ENCODE peak calls at places on chromosome X, in eight cellular contexts. M is HT1080; I is T-helper 17 cell; F is thoracic aorta; S is AG09319; A is fibroblast of lung; D is dorsolateral prefrontal cortex; H is effector memory CD4-positive, alpha-beta T cell. N is an unnamed sample.

GRCh38 chrX:100748133-100748532 is 16.2 kb upstream of the SYTL4 start:
- DNase-seq in M (peak), S (no peak), D (no peak), H (no peak), I (no peak), A (no peak), F (no peak), N (no peak)

GRCh38 chrX:131778269-131779218 is 234.7 kb downstream of the OR13H1 start:
- DNase-seq in A (peak), D (peak), F (no peak), H (no peak), I (no peak), M (no peak), S (peak), N (peak)

GRCh38 chrX:120753413-120754251 is 122.0 kb downstream of the CT47B1 start:
- DNase-seq in D (no peak), A (no peak), F (no peak), S (no peak), I (no peak), M (no peak), H (no peak), N (no peak)

GRCh38 chrX:43096830-43097229 is 318.9 kb upstream of the PPP1R2C start:
- DNase-seq in I (no peak), H (no peak), A (no peak), S (no peak), D (no peak), M (no peak), F (no peak), N (no peak)

GRCh38 chrX:72181178-72182125 is at the start of gene PIN4:
- DNase-seq in D (peak), F (peak), M (peak), A (peak), H (peak), I (peak), S (peak), N (peak)

GRCh38 chrX:47518105-47518504 is 35.1 kb upstream of the ZNF41 start:
- DNase-seq in F (no peak), I (no peak), S (no peak), M (peak), D (no peak), H (no peak), A (peak), N (no peak)

GRCh38 chrX:23797371-23798128 is 14.6 kb downstream of the SAT1 start:
- DNase-seq in H (no peak), D (no peak), F (no peak), A (no peak), M (no peak), I (no peak), S (no peak), N (no peak)

GRCh38 chrX:144327515-144327914 is 443.6 kb downstream of the UBE2NL start:
- DNase-seq in H (no peak), S (no peak), A (no peak), I (no peak), M (no peak), D (no peak), F (no peak), N (no peak)

GRCh38 chrX:51332188-51332942 is at the start of gene NUDT10:
- DNase-seq in D (no peak), S (no peak), F (no peak), M (no peak), I (no peak), A (peak), H (no peak), N (peak)

GRCh38 chrX:100743009-100743615 is 11.2 kb upstream of the SYTL4 start:
- DNase-seq in D (no peak), I (no peak), H (no peak), F (no peak), M (no peak), S (no peak), A (peak), N (no peak)

GRCh38 chrX:123906557-123907316 is 46.9 kb downstream of the XIAP start:
- DNase-seq in F (no peak), A (peak), D (no peak), M (no peak), I (no peak), S (no peak), H (no peak), N (no peak)

GRCh38 chrX:39039890-39040289 is 238.6 kb downstream of the MID1IP1 start:
- DNase-seq in F (no peak), A (no peak), D (no peak), I (no peak), S (no peak), H (no peak), M (no peak), N (no peak)

GRCh38 chrX:103688949-103689348 is 2.5 kb upstream of the MORF4L2 start:
- DNase-seq in D (no peak), F (no peak), I (no peak), S (no peak), A (peak), M (peak), H (no peak), N (no peak)

GRCh38 chrX:113726898-113727297 is 857.0 kb upstream of the HTR2C start:
- DNase-seq in S (no peak), I (no peak), M (peak), H (no peak), A (peak), D (no peak), F (no peak), N (no peak)

GRCh38 chrX:9354918-9355317 is 109.9 kb upstream of the TBL1X start:
- DNase-seq in H (no peak), D (no peak), A (no peak), S (no peak), F (no peak), I (no peak), M (no peak), N (no peak)

GRCh38 chrX:134551365-134552095 is 91.6 kb downstream of the HPRT1 start:
- DNase-seq in D (no peak), A (peak), I (no peak), F (no peak), S (no peak), H (no peak), M (peak), N (no peak)

GRCh38 chrX:118773782-118774181 is 46.4 kb downstream of the IL13RA1 start:
- DNase-seq in S (no peak), H (no peak), D (no peak), I (no peak), M (no peak), A (no peak), F (no peak), N (no peak)

GRCh38 chrX:10794203-10794630 is 173.8 kb upstream of the MID1 start:
- DNase-seq in D (no peak), I (no peak), H (no peak), M (no peak), S (no peak), A (no peak), F (no peak), N (no peak)

GRCh38 chrX:119698835-119699234 is 5.9 kb upstream of the SEPTIN6 start:
- DNase-seq in H (no peak), D (no peak), M (peak), I (no peak), A (peak), F (no peak), S (peak), N (peak)

GRCh38 chrX:30659421-30659820 is 6.2 kb downstream of the GK start:
- DNase-seq in M (peak), H (no peak), S (no peak), A (peak), D (no peak), I (no peak), F (no peak), N (peak)

GRCh38 chrX:129540725-129541184 is 696 bp downstream of the OCRL start:
- DNase-seq in A (no peak), H (no peak), I (no peak), D (no peak), S (no peak), F (no peak), M (no peak), N (no peak)

GRCh38 chrX:47802589-47802988 is 34.1 kb upstream of the ZNF81 start:
- DNase-seq in A (no peak), D (no peak), F (no peak), M (no peak), H (no peak), I (no peak), S (no peak), N (no peak)

GRCh38 chrX:110417128-110417527 is 58.5 kb downstream of the RTL9 start:
- DNase-seq in F (no peak), M (no peak), S (no peak), A (no peak), H (no peak), D (no peak), I (no peak), N (no peak)

GRCh38 chrX:41317487-41318208 is 16.3 kb upstream of the DDX3X start:
- DNase-seq in A (no peak), F (no peak), D (no peak), H (no peak), S (no peak), M (no peak), I (no peak), N (no peak)

GRCh38 chrX:7088968-7089615 is 58.4 kb upstream of the STS start:
- DNase-seq in I (no peak), H (no peak), F (no peak), M (no peak), S (no peak), A (no peak), D (no peak), N (no peak)

GRCh38 chrX:117982702-117983392 is 133.8 kb downstream of the KLHL13 start:
- DNase-seq in H (no peak), D (no peak), I (no peak), A (no peak), F (no peak), M (no peak), S (no peak), N (no peak)

GRCh38 chrX:130085551-130085986 is 24.7 kb downstream of the ELF4 start:
- DNase-seq in S (no peak), F (no peak), H (no peak), D (no peak), A (peak), I (no peak), M (peak), N (no peak)

GRCh38 chrX:51395807-51396728 is 63.4 kb downstream of the NUDT10 start:
- DNase-seq in D (no peak), A (peak), I (peak), S (no peak), H (peak), M (no peak), F (no peak), N (peak)

GRCh38 chrX:155417769-155418168 is 35.9 kb downstream of the F8A2 start:
- DNase-seq in M (no peak), S (no peak), A (no peak), D (no peak), I (no peak), F (no peak), H (no peak), N (no peak)

GRCh38 chrX:101659601-101660063 is at the start of gene ARMCX2:
- DNase-seq in A (peak), D (peak), F (no peak), I (no peak), H (no peak), S (peak), M (peak), N (peak)

N was measured in fibroblast of the conjunctiva.